ENCODE peak calls at places on chromosomes 2 and 18, in eight cellular contexts. G is CD4-positive, CD25-positive, alpha-beta regulatory T cell; A is sigmoid colon; H is iris pigment epithelial cell; B is activated CD8-positive, alpha-beta memory T cell treated with anti-CD3 and anti-CD28 coated beads for 1 hour; V is tibial artery; J is activated T-cell treated with anti-CD3 and anti-CD28 coated beads, Interleukin-2, amount 50 U/mL, for 24 hours; X is SHP77 treated with DMSO at 0.1 percent for 48 hours. S is an unnamed sample.

GRCh38 chr2:70385966-70386595 is 84.2 kb upstream of the FAM136A start:
- DNase-seq in G (no peak), A (no peak), H (peak), B (no peak), V (no peak), J (no peak), X (no peak), S (no peak)

GRCh38 chr2:24973812-24974211 is 2.1 kb upstream of the DNAJC27 start:
- DNase-seq in G (no peak), A (no peak), H (no peak), B (no peak), V (no peak), J (no peak), X (no peak), S (no peak)

GRCh38 chr2:88067598-88067997 is at the start of gene SMYD1:
- DNase-seq in G (no peak), A (no peak), H (no peak), B (no peak), V (no peak), J (no peak), X (no peak), S (no peak)

GRCh38 chr18:33817096-33817495 is 239.1 kb downstream of the ASXL3 start:
- DNase-seq in G (no peak), A (no peak), H (peak), B (no peak), V (no peak), J (no peak), X (no peak), S (no peak)

GRCh38 chr2:95347681-95348608 is 50.8 kb downstream of the KCNIP3 start:
- DNase-seq in G (no peak), A (peak), H (no peak), B (no peak), V (peak), J (no peak), X (no peak), S (no peak)

GRCh38 chr2:208501217-208501616 is 94.6 kb downstream of the PTH2R start:
- DNase-seq in G (no peak), A (no peak), H (peak), B (no peak), V (no peak), J (no peak), X (peak), S (no peak)

GRCh38 chr2:26043862-26044736 is 10.2 kb downstream of the RAB10 start:
- DNase-seq in G (peak), A (no peak), H (peak), B (no peak), V (no peak), J (no peak), X (no peak), S (no peak)

GRCh38 chr2:109511168-109511567 is 102.6 kb downstream of the SEPTIN10 start:
- DNase-seq in G (no peak), A (no peak), H (no peak), B (no peak), V (no peak), J (no peak), X (no peak), S (no peak)

GRCh38 chr2:240840435-240841060 is 20.5 kb upstream of the KIF1A start:
- DNase-seq in G (peak), A (no peak), H (peak), B (no peak), V (no peak), J (no peak), X (peak), S (peak)

GRCh38 chr2:199136681-199137080 is 321.1 kb downstream of the SATB2 start:
- DNase-seq in G (no peak), A (no peak), H (peak), B (no peak), V (no peak), J (no peak), X (no peak), S (no peak)

GRCh38 chr2:187336332-187336731 is 111.7 kb downstream of the CALCRL start:
- DNase-seq in G (no peak), A (no peak), H (no peak), B (no peak), V (no peak), J (no peak), X (no peak), S (no peak)

GRCh38 chr2:169300617-169301530 is 61.5 kb downstream of the LRP2 start:
- DNase-seq in G (no peak), A (no peak), H (no peak), B (no peak), V (no peak), J (no peak), X (no peak), S (no peak)

GRCh38 chr2:95300391-95300938 is 3.3 kb downstream of the KCNIP3 start:
- DNase-seq in G (peak), A (no peak), H (no peak), B (no peak), V (no peak), J (no peak), X (peak), S (no peak)

GRCh38 chr2:46984642-46985476 is 69.3 kb upstream of the MCFD2 start:
- DNase-seq in G (peak), A (peak), H (peak), B (no peak), V (peak), J (peak), X (no peak), S (no peak)

GRCh38 chr2:7444614-7445013 is 527.4 kb downstream of the RNF144A start:
- DNase-seq in G (no peak), A (no peak), H (no peak), B (no peak), V (no peak), J (no peak), X (no peak), S (no peak)

GRCh38 chr2:120486946-120487345 is 141.0 kb downstream of the INHBB start:
- DNase-seq in G (no peak), A (no peak), H (no peak), B (no peak), V (no peak), J (no peak), X (no peak), S (no peak)

GRCh38 chr2:230170532-230170931 is 49.3 kb downstream of the SP110 start:
- DNase-seq in G (no peak), A (no peak), H (peak), B (no peak), V (no peak), J (no peak), X (peak), S (no peak)

GRCh38 chr2:197240018-197240712 is 70.4 kb downstream of the ANKRD44 start:
- DNase-seq in G (peak), A (no peak), H (no peak), B (no peak), V (no peak), J (no peak), X (no peak), S (no peak)

GRCh38 chr2:239110595-239111048 is 262.7 kb downstream of the TWIST2 start:
- DNase-seq in G (no peak), A (peak), H (no peak), B (no peak), V (no peak), J (no peak), X (no peak), S (no peak)

GRCh38 chr2:25700221-25700660 is 26.9 kb upstream of the DTNB start:
- DNase-seq in G (peak), A (no peak), H (peak), B (no peak), V (no peak), J (peak), X (peak), S (peak)

GRCh38 chr2:191155608-191156071 is 4.8 kb upstream of the STAT4 start:
- DNase-seq in G (peak), A (no peak), H (peak), B (no peak), V (no peak), J (no peak), X (peak), S (no peak)

GRCh38 chr18:74213429-74213828 is 65.1 kb downstream of the TIMM21 start:
- DNase-seq in G (no peak), A (no peak), H (no peak), B (no peak), V (no peak), J (no peak), X (no peak), S (no peak)

GRCh38 chr2:38446972-38447561 is 70.0 kb upstream of the ATL2 start:
- DNase-seq in G (no peak), A (no peak), H (no peak), B (no peak), V (no peak), J (no peak), X (no peak), S (no peak)

GRCh38 chr2:218997730-218998129 is 4.5 kb upstream of the CRYBA2 start:
- DNase-seq in G (no peak), A (no peak), H (no peak), B (no peak), V (no peak), J (no peak), X (no peak), S (no peak)

GRCh38 chr2:150887926-150888325 is 373.7 kb downstream of the RBM43 start:
- DNase-seq in G (no peak), A (no peak), H (no peak), B (no peak), V (no peak), J (no peak), X (no peak), S (no peak)

GRCh38 chr18:9469700-9470099 is 5.6 kb upstream of the RALBP1 start:
- DNase-seq in G (no peak), A (no peak), H (no peak), B (no peak), V (no peak), J (no peak), X (no peak), S (no peak)

GRCh38 chr2:119265693-119266066 is 42.0 kb downstream of the STEAP3 start:
- DNase-seq in G (no peak), A (no peak), H (no peak), B (no peak), V (no peak), J (no peak), X (no peak), S (no peak)

GRCh38 chr2:176614930-176615329 is 345.7 kb downstream of the MTX2 start:
- DNase-seq in G (no peak), A (no peak), H (no peak), B (no peak), V (no peak), J (no peak), X (no peak), S (no peak)

GRCh38 chr2:98505311-98505808 is 60.7 kb downstream of the INPP4A start:
- DNase-seq in G (peak), A (peak), H (no peak), B (no peak), V (no peak), J (no peak), X (no peak), S (no peak)

GRCh38 chr2:192534076-192534475 is 339.3 kb upstream of the TMEFF2 start:
- DNase-seq in G (no peak), A (no peak), H (no peak), B (no peak), V (no peak), J (no peak), X (no peak), S (no peak)

GRCh38 chr2:31920968-31921367 is 89.8 kb downstream of the MEMO1 start:
- DNase-seq in G (no peak), A (no peak), H (no peak), B (no peak), V (no peak), J (no peak), X (no peak), S (no peak)

GRCh38 chr18:427005-427404 is 73.5 kb downstream of the COLEC12 start:
- DNase-seq in G (no peak), A (peak), H (peak), B (no peak), V (no peak), J (no peak), X (no peak), S (no peak)

S was measured in NCI-H446.